ENCODE peak calls at places on chromosome 9, in ten cellular contexts. One of them, this sample, is unnamed.

GRCh38 chr9:78745996-78746395 is 449.1 kb downstream of the PSAT1 start:
- DNase-seq in naive thymus-derived CD4-positive, alpha-beta T cell: no peak
- DNase-seq in heart left ventricle: no peak
- DNase-seq in lower lobe of right lung: no peak
- DNase-seq in pancreas: no peak
- DNase-seq in PC-3: peak; percentile 19
- DNase-seq in osteoblast: peak; percentile 13
- DNase-seq in CD8-positive, alpha-beta T cell: no peak
- DNase-seq in left lung: no peak
- DNase-seq in iPS DF 6.9: no peak
- DNase-seq in this sample: no peak

GRCh38 chr9:129702563-129702962 is 37.1 kb downstream of the PRRX2 start:
- DNase-seq in naive thymus-derived CD4-positive, alpha-beta T cell: no peak
- DNase-seq in heart left ventricle: no peak
- DNase-seq in lower lobe of right lung: peak; percentile 74
- DNase-seq in pancreas: no peak
- DNase-seq in PC-3: peak; percentile 26
- DNase-seq in osteoblast: peak; percentile 99
- DNase-seq in CD8-positive, alpha-beta T cell: no peak
- DNase-seq in left lung: no peak
- DNase-seq in iPS DF 6.9: no peak
- DNase-seq in this sample: no peak

GRCh38 chr9:130172161-130172857 is at the start of gene NCS1:
- DNase-seq in naive thymus-derived CD4-positive, alpha-beta T cell: peak; percentile 7
- DNase-seq in heart left ventricle: peak; percentile 81
- DNase-seq in lower lobe of right lung: peak; percentile 75
- DNase-seq in pancreas: peak; percentile 82
- DNase-seq in PC-3: peak; percentile 38
- DNase-seq in osteoblast: peak; percentile 100
- DNase-seq in CD8-positive, alpha-beta T cell: peak; percentile 36
- DNase-seq in left lung: peak; percentile 88
- DNase-seq in iPS DF 6.9: no peak
- DNase-seq in this sample: peak; percentile 95

GRCh38 chr9:80648336-80648735 is 1041.0 kb downstream of the TLE1 start:
- DNase-seq in naive thymus-derived CD4-positive, alpha-beta T cell: no peak
- DNase-seq in heart left ventricle: no peak
- DNase-seq in lower lobe of right lung: no peak
- DNase-seq in pancreas: no peak
- DNase-seq in PC-3: peak; percentile 25
- DNase-seq in osteoblast: peak; percentile 25
- DNase-seq in CD8-positive, alpha-beta T cell: no peak
- DNase-seq in left lung: no peak
- DNase-seq in iPS DF 6.9: no peak
- DNase-seq in this sample: no peak

GRCh38 chr9:35518212-35518917 is 28.5 kb downstream of the RUSC2 start:
- DNase-seq in naive thymus-derived CD4-positive, alpha-beta T cell: no peak
- DNase-seq in heart left ventricle: no peak
- DNase-seq in lower lobe of right lung: no peak
- DNase-seq in pancreas: peak; percentile 70
- DNase-seq in PC-3: peak; percentile 95
- DNase-seq in osteoblast: no peak
- DNase-seq in CD8-positive, alpha-beta T cell: no peak
- DNase-seq in left lung: no peak
- DNase-seq in iPS DF 6.9: no peak
- DNase-seq in this sample: peak; percentile 57

GRCh38 chr9:16335788-16336580 is 534.5 kb downstream of the BNC2 start:
- DNase-seq in naive thymus-derived CD4-positive, alpha-beta T cell: no peak
- DNase-seq in heart left ventricle: no peak
- DNase-seq in lower lobe of right lung: no peak
- DNase-seq in pancreas: peak; percentile 19
- DNase-seq in PC-3: peak; percentile 95
- DNase-seq in osteoblast: peak; percentile 96
- DNase-seq in CD8-positive, alpha-beta T cell: no peak
- DNase-seq in left lung: no peak
- DNase-seq in iPS DF 6.9: no peak
- DNase-seq in this sample: no peak

GRCh38 chr9:135476981-135477380 is 2.6 kb upstream of the PPP1R26 start:
- DNase-seq in naive thymus-derived CD4-positive, alpha-beta T cell: no peak
- DNase-seq in heart left ventricle: no peak
- DNase-seq in lower lobe of right lung: peak; percentile 54
- DNase-seq in pancreas: no peak
- DNase-seq in PC-3: no peak
- DNase-seq in osteoblast: peak; percentile 68
- DNase-seq in CD8-positive, alpha-beta T cell: no peak
- DNase-seq in left lung: peak; percentile 1
- DNase-seq in iPS DF 6.9: no peak
- DNase-seq in this sample: no peak

GRCh38 chr9:107481035-107481434 is 8.5 kb downstream of the KLF4 start:
- DNase-seq in naive thymus-derived CD4-positive, alpha-beta T cell: no peak
- DNase-seq in heart left ventricle: no peak
- DNase-seq in lower lobe of right lung: no peak
- DNase-seq in pancreas: no peak
- DNase-seq in PC-3: peak; percentile 38
- DNase-seq in osteoblast: no peak
- DNase-seq in CD8-positive, alpha-beta T cell: no peak
- DNase-seq in left lung: no peak
- DNase-seq in iPS DF 6.9: no peak
- DNase-seq in this sample: no peak

GRCh38 chr9:14269911-14270310 is 44.0 kb downstream of the NFIB start:
- DNase-seq in naive thymus-derived CD4-positive, alpha-beta T cell: no peak
- DNase-seq in heart left ventricle: no peak
- DNase-seq in lower lobe of right lung: no peak
- DNase-seq in pancreas: no peak
- DNase-seq in PC-3: no peak
- DNase-seq in osteoblast: no peak
- DNase-seq in CD8-positive, alpha-beta T cell: no peak
- DNase-seq in left lung: no peak
- DNase-seq in iPS DF 6.9: no peak
- DNase-seq in this sample: no peak

GRCh38 chr9:14275331-14275730 is 38.6 kb downstream of the NFIB start:
- DNase-seq in naive thymus-derived CD4-positive, alpha-beta T cell: no peak
- DNase-seq in heart left ventricle: no peak
- DNase-seq in lower lobe of right lung: no peak
- DNase-seq in pancreas: no peak
- DNase-seq in PC-3: no peak
- DNase-seq in osteoblast: no peak
- DNase-seq in CD8-positive, alpha-beta T cell: no peak
- DNase-seq in left lung: no peak
- DNase-seq in iPS DF 6.9: no peak
- DNase-seq in this sample: no peak

GRCh38 chr9:14272924-14273528 is 40.9 kb downstream of the NFIB start:
- DNase-seq in naive thymus-derived CD4-positive, alpha-beta T cell: no peak
- DNase-seq in heart left ventricle: no peak
- DNase-seq in lower lobe of right lung: no peak
- DNase-seq in pancreas: no peak
- DNase-seq in PC-3: no peak
- DNase-seq in osteoblast: no peak
- DNase-seq in CD8-positive, alpha-beta T cell: no peak
- DNase-seq in left lung: no peak
- DNase-seq in iPS DF 6.9: no peak
- DNase-seq in this sample: no peak

GRCh38 chr9:14270358-14271077 is 43.4 kb downstream of the NFIB start:
- DNase-seq in naive thymus-derived CD4-positive, alpha-beta T cell: no peak
- DNase-seq in heart left ventricle: no peak
- DNase-seq in lower lobe of right lung: no peak
- DNase-seq in pancreas: no peak
- DNase-seq in PC-3: no peak
- DNase-seq in osteoblast: no peak
- DNase-seq in CD8-positive, alpha-beta T cell: no peak
- DNase-seq in left lung: no peak
- DNase-seq in iPS DF 6.9: no peak
- DNase-seq in this sample: no peak

DNA sequence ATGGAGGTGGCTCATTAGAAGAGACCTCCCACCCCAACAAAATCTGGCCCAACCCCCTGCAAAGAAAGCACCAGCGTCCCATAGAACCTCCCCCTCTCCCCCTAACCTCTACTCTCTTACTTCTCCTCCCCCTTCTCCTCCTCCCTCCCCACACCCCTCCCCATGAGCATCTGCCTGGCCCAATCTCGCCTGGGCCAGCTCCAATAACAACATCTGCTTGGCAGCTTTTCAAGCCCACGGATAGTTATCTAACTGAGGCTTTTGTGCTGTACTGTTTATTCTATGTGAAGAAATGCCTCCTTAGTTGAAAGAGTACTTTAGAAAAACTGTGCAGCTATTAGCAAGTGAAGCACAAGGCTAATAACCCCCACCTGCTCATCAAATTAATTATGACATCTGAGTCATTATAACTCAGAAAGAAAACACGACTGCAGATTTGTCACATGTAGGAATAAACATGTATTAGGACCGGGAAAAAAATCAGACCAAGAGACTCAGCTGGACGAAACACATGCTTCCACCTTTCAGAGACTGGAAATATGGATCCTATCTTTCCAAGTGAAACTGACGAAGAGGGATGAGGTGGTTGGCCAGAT is 42.8 kb downstream of the NFIB start:
- DNase-seq in naive thymus-derived CD4-positive, alpha-beta T cell: no peak
- DNase-seq in heart left ventricle: peak; percentile 79
- DNase-seq in lower lobe of right lung: no peak
- DNase-seq in pancreas: peak; percentile 43
- DNase-seq in PC-3: peak; percentile 51
- DNase-seq in osteoblast: no peak
- DNase-seq in CD8-positive, alpha-beta T cell: no peak
- DNase-seq in left lung: no peak
- DNase-seq in iPS DF 6.9: no peak
- DNase-seq in this sample: no peak
- H3K4me3 ChIP-seq in naive thymus-derived CD4-positive, alpha-beta T cell: no peak overlapping the region
- H3K4me3 ChIP-seq in heart left ventricle: no peak overlapping the region
- H3K4me3 ChIP-seq in lower lobe of right lung: no peak overlapping the region
- H3K4me3 ChIP-seq in pancreas: no peak overlapping the region
- H3K4me3 ChIP-seq in PC-3: no peak overlapping the region
- H3K4me3 ChIP-seq in osteoblast: no peak overlapping the region
- H3K4me3 ChIP-seq in CD8-positive, alpha-beta T cell: no peak overlapping the region
- H3K4me3 ChIP-seq in left lung: no peak overlapping the region
- H3K4me3 ChIP-seq in iPS DF 6.9: no peak overlapping the region
- H3K4me3 ChIP-seq in this sample: no peak overlapping the region

GRCh38 chr9:93894691-93895079 is 60.5 kb downstream of the BARX1 start:
- DNase-seq in naive thymus-derived CD4-positive, alpha-beta T cell: no peak
- DNase-seq in heart left ventricle: no peak
- DNase-seq in lower lobe of right lung: peak; percentile 34
- DNase-seq in pancreas: peak; percentile 23
- DNase-seq in PC-3: no peak
- DNase-seq in osteoblast: peak; percentile 37
- DNase-seq in CD8-positive, alpha-beta T cell: no peak
- DNase-seq in left lung: peak; percentile 65
- DNase-seq in iPS DF 6.9: no peak
- DNase-seq in this sample: peak; percentile 58

GRCh38 chr9:93892748-93893147 is 62.4 kb downstream of the BARX1 start:
- DNase-seq in naive thymus-derived CD4-positive, alpha-beta T cell: no peak
- DNase-seq in heart left ventricle: no peak
- DNase-seq in lower lobe of right lung: no peak
- DNase-seq in pancreas: no peak
- DNase-seq in PC-3: no peak
- DNase-seq in osteoblast: no peak
- DNase-seq in CD8-positive, alpha-beta T cell: no peak
- DNase-seq in left lung: no peak
- DNase-seq in iPS DF 6.9: no peak
- DNase-seq in this sample: no peak

GRCh38 chr9:93893899-93894690 is 61.1 kb downstream of the BARX1 start:
- DNase-seq in naive thymus-derived CD4-positive, alpha-beta T cell: no peak
- DNase-seq in heart left ventricle: peak; percentile 11
- DNase-seq in lower lobe of right lung: peak; percentile 28
- DNase-seq in pancreas: peak; percentile 86
- DNase-seq in PC-3: no peak
- DNase-seq in osteoblast: peak; percentile 36
- DNase-seq in CD8-positive, alpha-beta T cell: peak; percentile 7
- DNase-seq in left lung: peak; percentile 44
- DNase-seq in iPS DF 6.9: no peak
- DNase-seq in this sample: peak; percentile 26

GRCh38 chr9:93891549-93892310 is 63.4 kb downstream of the BARX1 start:
- DNase-seq in naive thymus-derived CD4-positive, alpha-beta T cell: no peak
- DNase-seq in heart left ventricle: no peak
- DNase-seq in lower lobe of right lung: peak; percentile 29
- DNase-seq in pancreas: peak; percentile 6
- DNase-seq in PC-3: no peak
- DNase-seq in osteoblast: peak; percentile 25
- DNase-seq in CD8-positive, alpha-beta T cell: no peak
- DNase-seq in left lung: peak; percentile 42
- DNase-seq in iPS DF 6.9: no peak
- DNase-seq in this sample: no peak

GRCh38 chr9:93893194-93893593 is 62.0 kb downstream of the BARX1 start:
- DNase-seq in naive thymus-derived CD4-positive, alpha-beta T cell: no peak
- DNase-seq in heart left ventricle: no peak
- DNase-seq in lower lobe of right lung: no peak
- DNase-seq in pancreas: no peak
- DNase-seq in PC-3: no peak
- DNase-seq in osteoblast: peak; percentile 36
- DNase-seq in CD8-positive, alpha-beta T cell: no peak
- DNase-seq in left lung: no peak
- DNase-seq in iPS DF 6.9: no peak
- DNase-seq in this sample: no peak
- H3K27me3 ChIP-seq in naive thymus-derived CD4-positive, alpha-beta T cell: no peaks in the 10 kb centered on the region
- H3K27me3 ChIP-seq in heart left ventricle: no peaks in the 10 kb centered on the region
- H3K27me3 ChIP-seq in lower lobe of right lung: no peaks in the 10 kb centered on the region
- H3K27me3 ChIP-seq in pancreas: no peaks in the 10 kb centered on the region
- H3K27me3 ChIP-seq in PC-3: no peaks in the 10 kb centered on the region
- H3K27me3 ChIP-seq in osteoblast: no peaks in the 10 kb centered on the region
- H3K27me3 ChIP-seq in CD8-positive, alpha-beta T cell: no peaks in the 10 kb centered on the region
- H3K27me3 ChIP-seq in left lung: no peaks in the 10 kb centered on the region
- H3K27me3 ChIP-seq in iPS DF 6.9: no peaks in the 10 kb centered on the region
- H3K27me3 ChIP-seq in this sample: no peaks in the 10 kb centered on the region

DNA sequence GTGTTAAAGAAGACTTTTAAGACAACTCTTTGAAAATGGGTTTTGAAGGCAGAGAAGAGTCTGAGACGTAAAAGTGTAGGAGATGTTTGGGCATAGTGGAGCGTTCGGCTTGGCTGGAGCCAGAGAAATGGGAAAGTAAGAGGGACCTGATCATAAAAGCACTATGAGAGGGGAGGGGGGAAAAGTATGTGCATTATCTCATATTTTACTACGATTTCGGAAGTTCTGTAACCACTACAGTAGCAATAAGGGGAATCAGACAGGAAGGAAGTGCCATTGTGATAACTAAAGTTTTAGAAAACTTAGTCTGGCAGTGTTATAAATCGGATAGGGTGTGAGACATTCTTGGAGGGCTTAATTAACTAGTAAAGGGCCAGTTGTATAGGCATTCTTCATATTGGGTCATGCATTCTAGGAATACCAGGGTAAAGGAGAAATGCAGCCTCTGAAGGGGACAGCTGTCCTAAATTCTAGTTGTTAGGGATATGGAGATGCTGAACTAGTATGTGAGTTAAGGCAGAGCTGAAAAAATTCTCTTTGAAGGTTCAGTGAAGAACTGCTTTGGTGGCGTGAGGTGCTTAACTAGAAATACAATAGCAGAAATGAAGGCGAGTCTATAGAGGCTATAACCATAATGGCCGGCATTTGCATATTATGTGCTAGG is 83.8 kb upstream of the FREM1 start:
- DNase-seq in naive thymus-derived CD4-positive, alpha-beta T cell: peak; percentile 65
- DNase-seq in heart left ventricle: no peak
- DNase-seq in lower lobe of right lung: no peak
- DNase-seq in pancreas: no peak
- DNase-seq in PC-3: no peak
- DNase-seq in osteoblast: no peak
- DNase-seq in CD8-positive, alpha-beta T cell: no peak
- DNase-seq in left lung: no peak
- DNase-seq in iPS DF 6.9: no peak
- DNase-seq in this sample: no peak
- H3K4me3 ChIP-seq in naive thymus-derived CD4-positive, alpha-beta T cell: peak overlapping the region; percentile 70
- H3K4me3 ChIP-seq in heart left ventricle: peak overlapping the region; percentile 68
- H3K4me3 ChIP-seq in lower lobe of right lung: peak overlapping the region; percentile 65
- H3K4me3 ChIP-seq in pancreas: no peak overlapping the region
- H3K4me3 ChIP-seq in PC-3: no peak overlapping the region
- H3K4me3 ChIP-seq in osteoblast: peak overlapping the region; percentile 80
- H3K4me3 ChIP-seq in CD8-positive, alpha-beta T cell: peak overlapping the region; percentile 67
- H3K4me3 ChIP-seq in left lung: peak overlapping the region; percentile 50
- H3K4me3 ChIP-seq in iPS DF 6.9: peak overlapping the region; percentile 63
- H3K4me3 ChIP-seq in this sample: peak overlapping the region; percentile 60

GRCh38 chr9:137045294-137046093 is 483 bp downstream of the NPDC1 start:
- DNase-seq in naive thymus-derived CD4-positive, alpha-beta T cell: no peak
- DNase-seq in heart left ventricle: no peak
- DNase-seq in lower lobe of right lung: no peak
- DNase-seq in pancreas: no peak
- DNase-seq in PC-3: peak; percentile 25
- DNase-seq in osteoblast: peak; percentile 98
- DNase-seq in CD8-positive, alpha-beta T cell: no peak
- DNase-seq in left lung: no peak
- DNase-seq in iPS DF 6.9: no peak
- DNase-seq in this sample: peak; percentile 89
- H3K27me3 ChIP-seq in naive thymus-derived CD4-positive, alpha-beta T cell: peaks cover 9% of the 10 kb centered on the region
- H3K27me3 ChIP-seq in heart left ventricle: peaks cover 13% of the 10 kb centered on the region
- H3K27me3 ChIP-seq in lower lobe of right lung: peaks cover 66% of the 10 kb centered on the region
- H3K27me3 ChIP-seq in pancreas: no peaks in the 10 kb centered on the region
- H3K27me3 ChIP-seq in PC-3: no peaks in the 10 kb centered on the region
- H3K27me3 ChIP-seq in osteoblast: peaks cover 31% of the 10 kb centered on the region
- H3K27me3 ChIP-seq in CD8-positive, alpha-beta T cell: peaks cover 36% of the 10 kb centered on the region
- H3K27me3 ChIP-seq in left lung: peaks cover 79% of the 10 kb centered on the region
- H3K27me3 ChIP-seq in iPS DF 6.9: peaks cover 13% of the 10 kb centered on the region
- H3K27me3 ChIP-seq in this sample: peaks cover 46% of the 10 kb centered on the region